ENCODE peak calls at places on chromosomes 5 and 9, in four cellular contexts. R is activated CD4-positive, alpha-beta T cell treated with anti-CD3 and anti-CD28 coated beads, Interleukin-2, amount 50 U/mL, for 48 hours; Q is nephron progenitor cell; N is activated T-cell treated with anti-CD3 and anti-CD28 coated beads, Interleukin-2, amount 50 U/mL, for 72 hours. H is an unnamed sample.

GRCh38 chr5:71623221-71623794 is 36.2 kb downstream of the MCCC2 start:
- DNase-seq in R (no peak), Q (no peak), N (no peak), H (no peak)

GRCh38 chr9:90893706-90894105 is 92.1 kb downstream of the SYK start:
- DNase-seq in R (no peak), Q (no peak), N (no peak), H (no peak)

GRCh38 chr5:13866792-13867191 is 77.7 kb downstream of the DNAH5 start:
- DNase-seq in R (peak), Q (peak), N (no peak), H (no peak)

GRCh38 chr9:88808019-88808656 is 183.1 kb upstream of the S1PR3 start:
- DNase-seq in R (no peak), Q (no peak), N (no peak), H (no peak)

GRCh38 chr9:122567901-122568300 is 15.0 kb downstream of the OR1N2 start:
- DNase-seq in R (no peak), Q (no peak), N (no peak), H (no peak)

GRCh38 chr5:158054388-158055092 is 195.6 kb upstream of the CLINT1 start:
- DNase-seq in R (no peak), Q (no peak), N (no peak), H (no peak)

GRCh38 chr9:36074870-36075532 is 38.3 kb downstream of the RECK start:
- DNase-seq in R (no peak), Q (no peak), N (no peak), H (no peak)

GRCh38 chr9:69085523-69086283 is 50.2 kb downstream of the FXN start:
- DNase-seq in R (no peak), Q (no peak), N (no peak), H (no peak)

GRCh38 chr5:78823196-78823595 is 161.9 kb downstream of the ARSB start:
- DNase-seq in R (no peak), Q (no peak), N (no peak), H (no peak)

H was measured in D341Med.